ENCODE peak calls at places on chromosomes 4 and X, in five cellular contexts. G, X, D, F and Z are unnamed samples.

GRCh38 chr4:33494150-33494549 is 2750.2 kb downstream of the ARAP2 start:
- DNase-seq in X (no peak), F (no peak), G (no peak), D (no peak), Z (no peak)

GRCh38 chr4:130092187-130093015 is 996.4 kb downstream of the C4orf33 start:
- DNase-seq in D (no peak), X (no peak), F (no peak), G (no peak), Z (no peak)

GRCh38 chrX:43605351-43605750 is 50.7 kb upstream of the MAOA start:
- DNase-seq in X (no peak), G (no peak), F (no peak), D (no peak), Z (no peak)

GRCh38 chrX:46380148-46380752 is 165.0 kb downstream of the ZNF674 start:
- DNase-seq in X (no peak), D (no peak), G (no peak), F (no peak), Z (no peak)

GRCh38 chr4:987689-988513 is 1.1 kb downstream of the IDUA start:
- DNase-seq in X (no peak), F (no peak), G (no peak), D (no peak), Z (no peak)

GRCh38 chr4:38889143-38889542 is 21.5 kb downstream of the FAM114A1 start:
- DNase-seq in D (no peak), X (no peak), G (no peak), F (no peak), Z (no peak)

GRCh38 chrX:37745835-37746234 is 34.0 kb upstream of the CYBB start:
- DNase-seq in G (no peak), F (no peak), D (no peak), X (no peak), Z (no peak)

GRCh38 chr4:116705466-116705865 is 379.9 kb downstream of the TRAM1L1 start:
- DNase-seq in D (no peak), F (no peak), X (no peak), G (no peak), Z (no peak)

GRCh38 chrX:112510629-112511028 is 169.1 kb downstream of the LHFPL1 start:
- DNase-seq in D (no peak), F (no peak), G (no peak), X (no peak), Z (no peak)

GRCh38 chrX:77597511-77597910 is 150.3 kb downstream of the FGF16 start:
- DNase-seq in G (no peak), X (no peak), F (no peak), D (no peak), Z (no peak)

GRCh38 chr4:71188197-71188625 is 150.6 kb upstream of the SLC4A4 start:
- DNase-seq in G (no peak), D (no peak), F (no peak), X (no peak), Z (no peak)

GRCh38 chr4:15451181-15451865 is 18.4 kb upstream of the CC2D2A start:
- DNase-seq in X (no peak), D (no peak), G (no peak), F (no peak), Z (no peak)

GRCh38 chr4:176262243-176262642 is 6.8 kb downstream of the ASB5 start:
- DNase-seq in G (no peak), X (no peak), D (no peak), F (no peak), Z (no peak)

GRCh38 chrX:78024349-78025108 is 55.1 kb upstream of the PGAM4 start:
- DNase-seq in X (no peak), D (peak; percentile 77), F (no peak), G (peak; percentile 40), Z (no peak)

GRCh38 chr4:174284181-174284886 is 623 bp downstream of the CEP44 start:
- DNase-seq in F (no peak), G (no peak), X (no peak), D (no peak), Z (no peak)

GRCh38 chr4:74228691-74229640 is 71.0 kb downstream of the MTHFD2L start:
- DNase-seq in G (peak; percentile 77), D (peak; percentile 78), X (peak; percentile 35), F (no peak), Z (peak; percentile 74)

GRCh38 chrX:120839506-120839905 is 36.2 kb downstream of the CT47B1 start:
- DNase-seq in G (no peak), F (no peak), X (no peak), D (no peak), Z (no peak)

GRCh38 chr4:123869517-123870282 is 473.1 kb downstream of the SPRY1 start:
- DNase-seq in X (peak; percentile 24), F (no peak), G (no peak), D (no peak), Z (no peak)

GRCh38 chrX:141733371-141733770 is 34.8 kb upstream of the SPANXD start:
- DNase-seq in D (no peak), F (no peak), X (no peak), G (no peak), Z (no peak)

GRCh38 chrX:71996826-71997225 is 86.2 kb downstream of the NHSL2 start:
- DNase-seq in G (no peak), F (peak; percentile 83), D (no peak), X (peak; percentile 45), Z (no peak)

GRCh38 chrX:32480019-32480418 is 731.3 kb downstream of the DMD start:
- DNase-seq in G (no peak), X (no peak), F (no peak), D (no peak), Z (no peak)

GRCh38 chrX:32489125-32489524 is 722.2 kb downstream of the DMD start:
- DNase-seq in X (no peak), D (no peak), G (no peak), F (no peak), Z (no peak)

GRCh38 chrX:32483534-32484136 is 727.7 kb downstream of the DMD start:
- DNase-seq in X (no peak), F (no peak), D (no peak), G (no peak), Z (no peak)
- TF ChIP-seq CTCF in X (no peak), F (peak; percentile 49), D (no peak), G (peak; percentile 19), Z (peak; percentile 76)

GRCh38 chr4:6334203-6334887 is 64.7 kb downstream of the WFS1 start:
- DNase-seq in X (no peak), G (no peak), F (no peak), D (peak; percentile 5), Z (no peak)
- TF ChIP-seq CTCF in X (no peak), G (no peak), F (no peak), D (no peak), Z (peak; percentile 5)

DNA sequence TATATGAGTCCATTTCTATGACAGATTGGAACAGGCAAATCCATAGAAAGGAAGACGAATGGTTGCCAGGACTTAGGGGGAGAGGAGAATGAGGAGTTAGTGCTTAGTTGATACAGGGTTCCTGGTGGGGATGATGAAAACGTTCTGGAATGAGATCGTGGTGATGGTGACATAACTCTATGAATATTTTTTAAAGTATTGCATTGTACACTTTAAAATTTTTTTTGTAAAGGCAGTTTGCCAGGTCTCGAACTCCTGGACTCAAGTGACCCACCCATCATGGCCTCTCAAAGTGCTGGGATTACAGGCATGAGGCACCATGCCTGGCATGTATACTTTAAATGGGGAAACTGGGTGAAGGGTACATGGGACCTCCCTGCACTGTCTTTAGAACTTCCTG is 9.9 kb upstream of the CCNQ start:
- DNase-seq in F (no peak), D (no peak), X (no peak), G (no peak), Z (no peak)
- TF ChIP-seq CTCF in F (no peak), D (no peak), X (no peak), G (no peak), Z (no peak)

GRCh38 chrX:23901805-23902204 is 5.9 kb downstream of the APOO start:
- DNase-seq in X (peak; percentile 59), G (peak; percentile 58), F (no peak), D (no peak), Z (peak; percentile 34)
- TF ChIP-seq CTCF in X (peak; percentile 34), G (peak; percentile 60), F (peak; percentile 75), D (no peak), Z (peak; percentile 66)

DNA sequence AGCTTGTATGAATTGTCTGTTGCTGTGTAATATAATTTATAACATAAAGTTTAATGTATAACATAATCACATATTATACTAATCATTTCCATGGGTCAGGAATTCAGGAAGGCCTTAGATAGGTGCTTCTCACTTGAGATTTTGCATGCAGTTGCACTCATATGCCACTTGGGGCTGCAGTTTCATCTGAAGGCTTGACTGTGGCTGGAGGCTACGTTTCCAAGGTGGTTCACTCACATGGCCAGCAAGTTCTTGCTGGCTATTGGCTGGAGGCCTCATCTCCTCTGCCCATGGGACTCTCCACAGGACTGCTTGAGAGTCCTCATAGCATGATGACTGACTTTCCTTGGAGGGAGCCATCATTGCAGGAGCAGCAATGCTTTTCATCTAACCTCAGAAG is 53.4 kb upstream of the STX18 start:
- DNase-seq in G (peak; percentile 56), F (no peak), X (no peak), D (no peak), Z (no peak)
- TF ChIP-seq CTCF in G (peak; percentile 79), F (no peak), X (no peak), D (no peak), Z (peak; percentile 46)

GRCh38 chr4:72286185-72286584 is 254.4 kb downstream of the NPFFR2 start:
- DNase-seq in X (no peak), G (no peak), F (no peak), D (no peak), Z (no peak)

GRCh38 chr4:72280252-72280651 is 248.5 kb downstream of the NPFFR2 start:
- DNase-seq in X (no peak), D (no peak), F (no peak), G (no peak), Z (no peak)

GRCh38 chr4:72283357-72283756 is 251.6 kb downstream of the NPFFR2 start:
- DNase-seq in D (no peak), X (no peak), G (no peak), F (no peak), Z (no peak)
- TF ChIP-seq CTCF in D (no peak), X (no peak), G (no peak), F (no peak), Z (peak; percentile 15)